ENCODE peak calls at places on chromosomes 5 and 9, in nine cellular contexts. L is iris pigment epithelial cell, N is cortex of kidney, X is adrenal gland, A is NCI-H1048, J is left ventricle myocardium inferior, F is PC-3, G is bronchial epithelial cell, Q is GM18507. Z is an unnamed sample.

GRCh38 chr9:82997471-82998140 is 65.3 kb downstream of the RASEF start:
- DNase-seq in L (no peak), N (no peak), X (no peak), A (no peak), J (no peak), F (no peak), G (peak; percentile 56), Q (no peak), Z (no peak)

GRCh38 chr5:159220206-159220605 is 10.9 kb upstream of the RNF145 start:
- DNase-seq in L (peak; percentile 24), N (no peak), X (no peak), A (no peak), J (no peak), F (peak; percentile 9), G (peak; percentile 80), Q (no peak), Z (no peak)

GRCh38 chr5:178460598-178461425 is 129.4 kb downstream of the COL23A1 start:
- DNase-seq in L (peak; percentile 42), N (no peak), X (peak; percentile 81), A (no peak), J (peak; percentile 82), F (peak; percentile 66), G (peak; percentile 39), Q (peak; percentile 37), Z (peak; percentile 37)

GRCh38 chr9:106700676-106701075 is 162.3 kb upstream of the ZNF462 start:
- DNase-seq in L (peak; percentile 52), N (no peak), X (peak; percentile 69), A (no peak), J (no peak), F (peak; percentile 83), G (peak; percentile 92), Q (no peak), Z (no peak)

GRCh38 chr5:73996181-73996770 is 370.3 kb downstream of the ARHGEF28 start:
- DNase-seq in L (no peak), N (no peak), X (no peak), A (no peak), J (no peak), F (no peak), G (no peak), Q (no peak), Z (peak; percentile 81)

GRCh38 chr5:5046680-5047502 is 93.2 kb upstream of the ADAMTS16 start:
- DNase-seq in L (no peak), N (no peak), X (no peak), A (no peak), J (no peak), F (no peak), G (no peak), Q (no peak), Z (no peak)

GRCh38 chr5:171162602-171163001 is 146.4 kb upstream of the TLX3 start:
- DNase-seq in L (peak; percentile 75), N (no peak), X (no peak), A (no peak), J (no peak), F (peak; percentile 46), G (peak; percentile 20), Q (no peak), Z (peak; percentile 4)

GRCh38 chr9:134271338-134272301 is 54.6 kb upstream of the RXRA start:
- DNase-seq in L (no peak), N (no peak), X (no peak), A (no peak), J (no peak), F (no peak), G (no peak), Q (no peak), Z (no peak)

GRCh38 chr5:88658005-88658404 is 225.0 kb downstream of the MEF2C start:
- DNase-seq in L (no peak), N (no peak), X (no peak), A (no peak), J (no peak), F (no peak), G (no peak), Q (no peak), Z (no peak)

GRCh38 chr9:107367727-107368502 is 84.8 kb downstream of the RAD23B start:
- DNase-seq in L (peak; percentile 30), N (no peak), X (no peak), A (no peak), J (no peak), F (peak; percentile 23), G (peak; percentile 57), Q (no peak), Z (peak; percentile 91)

GRCh38 chr5:35902032-35902681 is 36.3 kb downstream of the CAPSL start:
- DNase-seq in L (peak; percentile 67), N (no peak), X (no peak), A (no peak), J (no peak), F (no peak), G (peak; percentile 12), Q (no peak), Z (peak; percentile 46)

GRCh38 chr9:86958203-86958602 is 10.9 kb upstream of the GAS1 start:
- DNase-seq in L (no peak), N (no peak), X (no peak), A (no peak), J (no peak), F (no peak), G (no peak), Q (no peak), Z (no peak)

GRCh38 chr9:132575005-132575609 is 7.3 kb upstream of the BARHL1 start:
- DNase-seq in L (peak; percentile 64), N (no peak), X (peak; percentile 83), A (no peak), J (peak; percentile 57), F (peak; percentile 72), G (peak; percentile 39), Q (peak; percentile 50), Z (peak; percentile 36)

GRCh38 chr5:124342586-124342985 is 403.9 kb downstream of the ZNF608 start:
- DNase-seq in L (peak; percentile 20), N (no peak), X (no peak), A (no peak), J (no peak), F (no peak), G (no peak), Q (no peak), Z (no peak)

GRCh38 chr5:96896285-96896711 is 20.0 kb downstream of the ERAP2 start:
- DNase-seq in L (no peak), N (no peak), X (no peak), A (no peak), J (no peak), F (no peak), G (no peak), Q (no peak), Z (no peak)

GRCh38 chr5:17217421-17218352 is at the start of gene BASP1:
- DNase-seq in L (peak; percentile 90), N (no peak), X (peak; percentile 55), A (peak; percentile 9), J (peak; percentile 73), F (peak; percentile 83), G (no peak), Q (no peak), Z (no peak)

GRCh38 chr9:121888438-121888775 is 204.7 kb downstream of the TTLL11 start:
- DNase-seq in L (peak; percentile 87), N (no peak), X (peak; percentile 78), A (no peak), J (no peak), F (no peak), G (no peak), Q (no peak), Z (peak; percentile 61)

GRCh38 chr9:79221084-79221483 is 350.7 kb upstream of the TLE4 start:
- DNase-seq in L (peak; percentile 95), N (no peak), X (no peak), A (no peak), J (no peak), F (peak; percentile 76), G (peak; percentile 95), Q (no peak), Z (peak; percentile 95)

GRCh38 chr5:54719384-54720306 is 202.1 kb downstream of the SNX18 start:
- DNase-seq in L (peak; percentile 90), N (no peak), X (no peak), A (no peak), J (peak; percentile 59), F (peak; percentile 47), G (peak; percentile 62), Q (no peak), Z (peak; percentile 64)